ENCODE peak calls at places on chromosomes 1 and 21, in seven cellular contexts. F is cardiac muscle cell, P is iPS DF 6.9, X is IMR-90, W is Karpas-422, E is AG04450, U is trophoblast cell. D is an unnamed sample.

GRCh38 chr1:8752921-8753713 is 64.3 kb downstream of the RERE start:
- DNase-seq in F (no peak), W (no peak), P (no peak), E (no peak), X (no peak), U (no peak), D (no peak)

GRCh38 chr1:26156285-26157038 is 2.4 kb upstream of the FAM110D start:
- DNase-seq in E (no peak), P (no peak), X (no peak), W (peak), U (no peak), F (no peak), D (peak)

GRCh38 chr1:50208296-50208695 is 99.6 kb downstream of the ELAVL4 start:
- DNase-seq in X (no peak), U (no peak), F (no peak), P (no peak), W (no peak), E (no peak), D (no peak)

GRCh38 chr1:1748686-1749321 is 24.6 kb upstream of the CDK11A start:
- DNase-seq in F (peak), X (no peak), E (no peak), U (no peak), P (no peak), W (no peak), D (no peak)

GRCh38 chr1:43830802-43831201 is 102.8 kb upstream of the ARTN start:
- DNase-seq in E (no peak), U (no peak), W (no peak), X (no peak), P (no peak), F (no peak), D (no peak)

GRCh38 chr21:41133896-41134522 is 34.0 kb upstream of the BACE2 start:
- DNase-seq in U (peak), P (no peak), X (peak), F (peak), W (peak), E (no peak), D (no peak)

GRCh38 chr1:162899422-162900168 is 38.6 kb upstream of the CCDC190 start:
- DNase-seq in P (no peak), F (peak), X (peak), W (no peak), E (peak), U (no peak), D (no peak)

GRCh38 chr1:155646307-155646706 is 36.3 kb downstream of the MSTO1 start:
- DNase-seq in X (peak), W (peak), F (peak), E (no peak), P (no peak), U (no peak), D (no peak)

GRCh38 chr1:29753244-29753643 is 516.9 kb downstream of the PTPRU start:
- DNase-seq in X (no peak), W (no peak), P (no peak), F (no peak), U (no peak), E (no peak), D (no peak)

GRCh38 chr1:35715568-35716002 is 3.1 kb downstream of the C1orf216 start:
- DNase-seq in P (no peak), X (peak), W (peak), U (peak), F (peak), E (peak), D (peak)

GRCh38 chr1:89850844-89851410 is 30.1 kb downstream of the LRRC8D start:
- DNase-seq in X (no peak), W (no peak), U (no peak), E (no peak), F (no peak), P (no peak), D (no peak)

GRCh38 chr1:187839873-187840272 is 1011.1 kb downstream of the PLA2G4A start:
- DNase-seq in P (no peak), W (no peak), F (no peak), E (no peak), X (no peak), U (no peak), D (no peak)

GRCh38 chr1:24853656-24854055 is 76.4 kb downstream of the RUNX3 start:
- DNase-seq in W (no peak), E (no peak), F (no peak), P (no peak), X (no peak), U (no peak), D (no peak)

GRCh38 chr1:81833722-81834121 is 33.0 kb downstream of the ADGRL2 start:
- DNase-seq in W (no peak), F (peak), X (no peak), E (no peak), U (no peak), P (no peak), D (no peak)

GRCh38 chr1:63317814-63318156 is 4.6 kb upstream of the FOXD3 start:
- DNase-seq in W (no peak), E (no peak), U (no peak), F (no peak), X (no peak), P (no peak), D (no peak)

GRCh38 chr1:63320024-63320799 is 2.2 kb upstream of the FOXD3 start:
- DNase-seq in U (no peak), E (no peak), P (no peak), F (no peak), W (no peak), X (no peak), D (no peak)

GRCh38 chr1:63317007-63317813 is 5.2 kb upstream of the FOXD3 start:
- DNase-seq in P (no peak), E (no peak), W (peak), U (peak), F (peak), X (peak), D (peak)

GRCh38 chr1:63319069-63320023 is 3.0 kb upstream of the FOXD3 start:
- DNase-seq in E (no peak), U (no peak), W (no peak), P (no peak), X (no peak), F (no peak), D (no peak)

GRCh38 chr1:63318255-63319068 is 3.9 kb upstream of the FOXD3 start:
- DNase-seq in F (no peak), X (no peak), P (no peak), U (no peak), E (no peak), W (no peak), D (no peak)
- H3K4me3 ChIP-seq in F (no peak), X (no peak), P (no peak), U (no peak), E (no peak), W (no peak), D (no peak)

GRCh38 chr21:45293214-45293725 is 5.6 kb upstream of the POFUT2 start:
- DNase-seq in W (no peak), P (no peak), E (no peak), U (no peak), X (no peak), F (peak), D (no peak)

GRCh38 chr21:45295576-45296365 is 8.1 kb upstream of the POFUT2 start:
- DNase-seq in W (no peak), F (no peak), X (peak), E (no peak), P (no peak), U (no peak), D (no peak)

GRCh38 chr21:45292399-45293213 is 4.9 kb upstream of the POFUT2 start:
- DNase-seq in X (peak), W (peak), U (peak), P (no peak), E (peak), F (peak), D (no peak)

GRCh38 chr21:45294509-45295291 is 7.0 kb upstream of the POFUT2 start:
- DNase-seq in P (no peak), E (peak), W (no peak), U (peak), F (peak), X (peak), D (no peak)

DNA sequence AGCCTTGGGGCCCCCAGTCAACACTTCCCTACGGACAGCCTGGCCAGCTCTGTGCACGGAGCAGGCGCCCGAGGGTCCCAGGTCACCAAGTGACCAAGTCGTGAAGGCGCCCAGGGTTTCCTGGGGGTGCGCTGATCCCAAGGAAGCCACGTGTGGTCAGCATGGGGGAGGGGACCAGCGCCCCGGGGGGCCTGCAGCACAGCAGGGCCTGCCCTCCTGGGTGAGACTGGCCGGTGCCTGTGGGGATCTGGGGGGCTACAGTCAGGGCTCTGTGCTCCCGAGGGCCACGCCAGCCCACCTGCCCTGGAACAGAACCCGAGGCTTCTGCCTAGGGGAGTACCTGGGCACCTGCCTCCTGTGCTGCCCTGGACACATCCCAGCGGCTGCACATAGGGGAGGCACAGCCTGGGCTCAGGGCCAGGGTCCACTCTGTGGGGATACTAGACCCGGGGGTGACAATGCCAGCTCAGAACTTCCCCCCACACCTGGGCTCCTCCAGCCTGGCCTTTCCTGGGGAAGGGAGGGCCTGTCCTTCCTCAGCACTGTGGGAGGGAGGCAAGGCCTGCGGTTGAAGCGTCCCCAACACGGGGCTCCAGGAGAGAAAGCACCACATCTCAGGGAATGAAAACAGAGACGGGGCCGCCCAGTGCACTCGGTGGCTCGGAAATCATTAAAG is 6.2 kb upstream of the POFUT2 start:
- DNase-seq in F (no peak), X (no peak), P (no peak), U (no peak), W (no peak), E (no peak), D (no peak)
- H3K4me3 ChIP-seq in F (no peak), X (no peak), P (no peak), U (no peak), W (no peak), E (peak), D (no peak)

DNA sequence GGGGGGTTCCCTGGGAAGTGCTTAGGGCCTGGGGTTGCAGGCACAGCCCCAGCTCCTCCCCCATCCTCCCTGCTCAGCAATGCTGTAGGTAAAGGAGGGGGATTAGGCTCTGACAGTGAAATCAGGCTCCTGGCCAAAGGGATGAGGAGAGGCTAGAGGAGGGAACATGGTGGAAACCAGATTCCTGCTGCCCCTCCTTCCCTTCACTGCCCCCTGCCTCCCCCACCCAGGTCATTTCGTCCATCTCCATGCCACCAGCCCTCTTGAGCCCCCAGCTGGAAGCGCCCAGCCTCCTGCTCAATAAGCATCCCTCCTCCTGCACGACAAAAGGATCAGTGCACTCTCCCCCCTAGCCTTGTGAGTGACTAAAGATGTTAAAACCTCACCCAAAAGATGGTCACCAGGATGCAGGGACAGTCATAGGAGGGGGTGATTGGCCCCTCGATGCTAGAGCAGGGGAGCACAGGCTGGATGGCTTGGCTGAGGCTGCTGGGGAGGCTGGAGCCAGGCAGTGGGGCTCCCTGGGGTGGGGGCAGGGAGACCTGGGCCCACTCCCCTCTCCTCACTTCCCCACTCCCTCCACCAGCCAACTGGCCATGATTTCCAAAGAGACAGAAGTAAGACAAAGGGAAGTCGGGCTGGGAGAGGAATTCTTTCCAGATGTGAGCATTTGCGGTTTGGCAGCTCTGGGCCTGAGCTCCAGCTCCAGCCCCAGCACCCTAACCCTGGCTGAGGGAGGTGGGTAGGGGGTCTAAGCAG is 2.3 kb upstream of the CRABP2 start:
- DNase-seq in W (no peak), P (no peak), F (peak), X (peak), E (no peak), U (no peak), D (no peak)
- H3K4me3 ChIP-seq in W (no peak), P (peak), F (no peak), X (no peak), E (no peak), U (no peak), D (no peak)

DNA sequence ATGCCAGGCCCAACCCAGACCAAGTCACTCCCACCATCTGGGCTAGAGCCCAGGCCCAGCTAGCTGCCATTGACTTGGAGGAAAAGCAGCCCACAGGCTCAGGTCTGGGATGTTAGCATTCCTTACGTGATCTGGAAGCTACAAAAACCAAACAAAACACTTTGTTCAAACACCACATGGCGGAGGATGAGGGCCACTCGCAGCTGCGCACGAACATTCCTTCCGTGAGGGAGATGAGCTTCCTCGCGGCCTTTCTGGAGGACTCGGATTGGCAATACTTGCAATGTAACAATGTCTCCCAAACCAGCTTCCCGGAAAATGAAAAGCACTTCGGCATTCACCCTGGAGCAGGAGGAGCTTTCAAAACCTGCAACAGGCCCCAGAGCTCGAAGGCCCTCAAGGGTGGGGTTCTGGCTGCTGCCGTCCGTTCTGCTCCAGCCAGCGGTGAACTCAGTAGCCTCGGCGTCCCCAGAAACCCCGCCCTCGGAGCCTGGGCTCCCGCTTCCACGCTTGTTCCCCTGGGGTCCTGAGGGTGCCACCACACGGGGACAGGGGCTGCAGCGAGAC is 40.5 kb downstream of the COL6A1 start:
- DNase-seq in U (no peak), E (peak), X (no peak), W (no peak), P (no peak), F (no peak), D (no peak)
- H3K4me3 ChIP-seq in U (no peak), E (no peak), X (no peak), W (no peak), P (no peak), F (no peak), D (no peak)

GRCh38 chr1:209767706-209768105 is 11.9 kb downstream of the TRAF3IP3 start:
- DNase-seq in X (no peak), W (no peak), U (no peak), E (no peak), P (no peak), F (no peak), D (peak)
- H3K4me3 ChIP-seq in X (no peak), W (no peak), U (no peak), E (no peak), P (no peak), F (no peak), D (peak)

GRCh38 chr1:247445775-247446364 is 12.0 kb downstream of the OR2B11 start:
- DNase-seq in X (no peak), P (no peak), U (no peak), F (no peak), W (no peak), E (no peak), D (no peak)

GRCh38 chr1:247444571-247444970 is 13.3 kb downstream of the OR2B11 start:
- DNase-seq in X (no peak), U (no peak), W (no peak), P (no peak), F (no peak), E (no peak), D (no peak)

GRCh38 chr1:247448107-247448778 is 9.7 kb downstream of the OR2B11 start:
- DNase-seq in W (no peak), F (peak), E (no peak), X (peak), P (peak), U (peak), D (no peak)

GRCh38 chr1:247443641-247444040 is 14.3 kb downstream of the OR2B11 start:
- DNase-seq in X (no peak), E (no peak), U (no peak), F (no peak), W (no peak), P (no peak), D (no peak)

GRCh38 chr1:247447162-247447909 is 10.6 kb downstream of the OR2B11 start:
- DNase-seq in E (no peak), P (no peak), W (no peak), X (no peak), U (no peak), F (no peak), D (no peak)
- H3K4me3 ChIP-seq in E (no peak), P (no peak), W (no peak), X (no peak), U (no peak), F (peak), D (no peak)

GRCh38 chr1:154176341-154176740 is 15.6 kb downstream of the TPM3 start:
- DNase-seq in P (no peak), U (no peak), X (peak), W (no peak), F (peak), E (peak), D (no peak)

GRCh38 chr1:154181944-154182341 is 10.0 kb downstream of the TPM3 start:
- DNase-seq in P (no peak), W (no peak), F (no peak), E (no peak), X (no peak), U (no peak), D (no peak)

GRCh38 chr1:154178006-154178405 is 13.9 kb downstream of the TPM3 start:
- DNase-seq in P (no peak), E (no peak), U (no peak), X (no peak), W (no peak), F (peak), D (no peak)

GRCh38 chr1:154179951-154180687 is 11.8 kb downstream of the TPM3 start:
- DNase-seq in W (peak), P (no peak), X (no peak), E (no peak), U (no peak), F (no peak), D (no peak)

GRCh38 chr1:154178856-154179811 is 12.8 kb downstream of the TPM3 start:
- DNase-seq in F (peak), E (no peak), X (no peak), U (no peak), W (no peak), P (no peak), D (no peak)
- H3K4me3 ChIP-seq in F (no peak), E (peak), X (no peak), U (no peak), W (peak), P (no peak), D (no peak)

DNA sequence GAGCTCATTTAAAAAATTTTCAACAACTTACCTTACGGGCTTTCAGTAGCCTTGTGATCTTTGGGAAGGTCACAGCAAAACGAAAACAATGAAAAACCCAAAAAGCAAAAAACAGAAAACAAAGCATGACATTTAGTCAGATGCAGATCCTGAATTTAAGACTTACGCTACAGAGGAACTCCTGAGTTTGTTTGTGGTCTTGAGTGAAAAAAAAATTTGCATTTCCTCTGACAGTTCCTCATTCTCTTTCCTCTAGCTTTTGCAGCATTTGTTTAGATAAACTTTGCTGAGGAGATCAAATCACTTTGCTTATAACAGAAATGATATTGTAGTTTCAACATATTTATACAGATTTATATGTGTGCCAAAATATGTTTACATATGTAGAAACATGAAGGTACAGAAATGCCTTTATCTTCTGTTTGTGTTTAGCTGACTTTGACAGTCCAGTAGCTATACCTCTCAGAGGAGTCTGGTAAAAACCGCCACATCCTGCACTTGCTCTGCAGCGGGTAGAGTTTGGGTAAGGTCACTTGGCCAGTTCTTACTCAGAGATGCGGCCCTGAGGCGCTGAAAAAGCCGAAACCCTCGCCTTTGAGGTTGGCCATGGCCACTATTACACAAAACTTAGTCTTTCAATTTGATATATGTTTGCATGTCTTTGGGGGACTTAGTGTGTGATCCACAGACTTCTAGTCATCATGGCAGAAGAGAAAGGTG is 142.5 kb downstream of the TNR start:
- DNase-seq in E (no peak), X (no peak), P (no peak), W (peak), F (no peak), U (no peak), D (no peak)
- H3K4me3 ChIP-seq in E (no peak), X (no peak), P (no peak), W (no peak), F (no peak), U (no peak), D (no peak)

GRCh38 chr1:70169018-70169839 is 36.1 kb downstream of the LRRC40 start:
- DNase-seq in U (no peak), E (no peak), F (no peak), W (no peak), X (peak), P (no peak), D (no peak)
- H3K4me3 ChIP-seq in U (no peak), E (no peak), F (no peak), W (no peak), X (no peak), P (no peak), D (no peak)